ENCODE peak calls at places on chromosomes 4 and X, in seven cellular contexts. Z is mesenchymal stem cell, M is neural progenitor cell, W is sigmoid colon, Q is lung, T is aorta, Y is endodermal cell. J is an unnamed sample.

GRCh38 chr4:152778656-152779512 is 646 bp downstream of the TIGD4 start:
- DNase-seq in W (peak; percentile 66), Z (no peak), M (peak; percentile 77), T (peak; percentile 50), Q (no peak), Y (peak; percentile 62), J (peak; percentile 24)

GRCh38 chr4:165325732-165326512 is 1.5 kb upstream of the MSMO1 start:
- DNase-seq in Z (peak; percentile 76), Y (peak; percentile 59), T (no peak), M (no peak), W (no peak), Q (no peak), J (no peak)

GRCh38 chr4:13535118-13535517 is 9.2 kb downstream of the NKX3-2 start:
- DNase-seq in M (peak; percentile 61), T (no peak), W (peak; percentile 48), Y (peak; percentile 53), Q (no peak), Z (no peak), J (no peak)

GRCh38 chr4:6909113-6909969 is at the start of gene TBC1D14:
- DNase-seq in T (peak; percentile 93), M (peak; percentile 95), W (peak; percentile 95), Z (peak; percentile 89), Y (peak; percentile 94), Q (peak; percentile 89), J (peak; percentile 86)

GRCh38 chr4:47528651-47529050 is 43.6 kb downstream of the ATP10D start:
- DNase-seq in Z (peak; percentile 59), Q (no peak), Y (no peak), M (no peak), W (no peak), T (no peak), J (no peak)

GRCh38 chr4:113026556-113026955 is 22.9 kb upstream of the ANK2 start:
- DNase-seq in Y (no peak), M (no peak), W (no peak), Z (peak; percentile 32), T (no peak), Q (no peak), J (no peak)

GRCh38 chrX:152635941-152636340 is 1.8 kb upstream of the GABRQ start:
- DNase-seq in T (no peak), M (peak; percentile 74), Q (no peak), W (no peak), Z (peak; percentile 12), Y (peak; percentile 84), J (peak; percentile 16)

GRCh38 chrX:54452920-54453319 is 12.7 kb downstream of the TSR2 start:
- DNase-seq in Q (no peak), T (no peak), Z (peak; percentile 60), M (peak; percentile 57), Y (peak; percentile 81), W (no peak), J (no peak)

GRCh38 chr4:88807499-88807898 is 109.9 kb upstream of the NAP1L5 start:
- DNase-seq in T (no peak), W (no peak), Q (no peak), Y (no peak), M (no peak), Z (no peak), J (no peak)
- H3K4me1 ChIP-seq in T (peaks cover 11% of the 10 kb centered on the region), W (peaks cover 65% of the 10 kb centered on the region), Q (peaks cover 5% of the 10 kb centered on the region), Y (no peaks in the 10 kb centered on the region), M (no peaks in the 10 kb centered on the region), Z (peaks cover under 1% of the 10 kb centered on the region), J (peaks cover 76% of the 10 kb centered on the region)

GRCh38 chr4:139300431-139301142 is 718 bp upstream of the NAA15 start:
- DNase-seq in Z (peak; percentile 81), M (peak; percentile 31), T (no peak), Q (no peak), Y (no peak), W (no peak), J (peak; percentile 23)
- H3K4me1 ChIP-seq in Z (peaks cover 3% of the 10 kb centered on the region), M (peaks cover 18% of the 10 kb centered on the region), T (no peaks in the 10 kb centered on the region), Q (no peaks in the 10 kb centered on the region), Y (no peaks in the 10 kb centered on the region), W (peaks cover 33% of the 10 kb centered on the region), J (peaks cover 30% of the 10 kb centered on the region)

GRCh38 chr4:783133-783541 is 42.8 kb downstream of the CPLX1 start:
- DNase-seq in Z (no peak), M (no peak), Q (no peak), W (peak; percentile 65), Y (peak; percentile 42), T (no peak), J (peak; percentile 67)
- H3K4me1 ChIP-seq in Z (peaks cover 36% of the 10 kb centered on the region), M (peaks cover 25% of the 10 kb centered on the region), Q (peaks cover 32% of the 10 kb centered on the region), W (peaks cover 54% of the 10 kb centered on the region), Y (no peaks in the 10 kb centered on the region), T (no peaks in the 10 kb centered on the region), J (peaks cover 12% of the 10 kb centered on the region)

GRCh38 chr4:3649491-3649890 is 116.7 kb upstream of the ADRA2C start:
- DNase-seq in Y (no peak), Z (no peak), W (no peak), Q (no peak), M (no peak), T (no peak), J (no peak)
- H3K4me1 ChIP-seq in Y (no peaks in the 10 kb centered on the region), Z (peaks cover 19% of the 10 kb centered on the region), W (no peaks in the 10 kb centered on the region), Q (no peaks in the 10 kb centered on the region), M (no peaks in the 10 kb centered on the region), T (no peaks in the 10 kb centered on the region), J (no peaks in the 10 kb centered on the region)

GRCh38 chrX:109818921-109819320 is 85.9 kb upstream of the ACSL4 start:
- DNase-seq in Q (no peak), M (peak; percentile 29), W (no peak), Y (no peak), T (no peak), Z (no peak), J (no peak)

GRCh38 chrX:109826954-109827708 is 94.1 kb upstream of the ACSL4 start:
- DNase-seq in Q (no peak), Y (no peak), T (no peak), M (no peak), W (no peak), Z (peak; percentile 89), J (no peak)

GRCh38 chrX:109827772-109828171 is 94.7 kb upstream of the ACSL4 start:
- DNase-seq in T (no peak), Z (no peak), Q (no peak), W (no peak), Y (no peak), M (no peak), J (no peak)

GRCh38 chrX:109822861-109823260 is 89.8 kb upstream of the ACSL4 start:
- DNase-seq in Z (no peak), M (no peak), W (no peak), Y (no peak), T (no peak), Q (no peak), J (no peak)
- H3K4me1 ChIP-seq in Z (peaks cover 3% of the 10 kb centered on the region), M (peaks cover 18% of the 10 kb centered on the region), W (no peaks in the 10 kb centered on the region), Y (no peaks in the 10 kb centered on the region), T (no peaks in the 10 kb centered on the region), Q (peaks cover 2% of the 10 kb centered on the region), J (no peaks in the 10 kb centered on the region)

J was measured in pancreas.